ENCODE peak calls at places on chromosomes 5 and 9, in six cellular contexts. One of them, this sample, is unnamed.

GRCh38 chr5:172979778-172980177 is 3.8 kb upstream of the ATP6V0E1 start:
- DNase-seq in NCI-H82: no peak
- DNase-seq in GM04504: no peak
- DNase-seq in AG10803: no peak
- DNase-seq in cardiac septum: no peak
- DNase-seq in H7: no peak
- DNase-seq in this sample: no peak

GRCh38 chr9:35575478-35575877 is 29.6 kb upstream of the TESK1 start:
- DNase-seq in AG10803: no peak
- DNase-seq in H7: no peak
- DNase-seq in GM04504: no peak
- DNase-seq in NCI-H82: no peak
- DNase-seq in cardiac septum: no peak
- DNase-seq in this sample: no peak

GRCh38 chr9:130512199-130512598 is 67.2 kb upstream of the FUBP3 start:
- DNase-seq in AG10803: no peak
- DNase-seq in cardiac septum: no peak
- DNase-seq in GM04504: no peak
- DNase-seq in H7: no peak
- DNase-seq in NCI-H82: no peak
- DNase-seq in this sample: no peak

GRCh38 chr5:73821003-73821402 is 195.0 kb downstream of the ARHGEF28 start:
- DNase-seq in H7: no peak
- DNase-seq in cardiac septum: no peak
- DNase-seq in AG10803: no peak
- DNase-seq in NCI-H82: no peak
- DNase-seq in GM04504: no peak
- DNase-seq in this sample: no peak

GRCh38 chr9:21688108-21689102 is 114.0 kb upstream of the MTAP start:
- DNase-seq in NCI-H82: no peak
- DNase-seq in H7: no peak
- DNase-seq in cardiac septum: no peak
- DNase-seq in GM04504: peak
- DNase-seq in AG10803: peak
- DNase-seq in this sample: no peak

GRCh38 chr5:170297589-170298462 is at the start of gene LCP2:
- DNase-seq in NCI-H82: no peak
- DNase-seq in GM04504: no peak
- DNase-seq in cardiac septum: no peak
- DNase-seq in H7: no peak
- DNase-seq in AG10803: no peak
- DNase-seq in this sample: no peak

GRCh38 chr5:122144236-122144635 is 14.9 kb downstream of the ZNF474 start:
- DNase-seq in AG10803: peak
- DNase-seq in H7: no peak
- DNase-seq in GM04504: no peak
- DNase-seq in cardiac septum: no peak
- DNase-seq in NCI-H82: peak
- DNase-seq in this sample: no peak

GRCh38 chr5:62138607-62139006 is 167.4 kb upstream of the KIF2A start:
- DNase-seq in cardiac septum: no peak
- DNase-seq in H7: peak
- DNase-seq in GM04504: no peak
- DNase-seq in AG10803: no peak
- DNase-seq in NCI-H82: peak
- DNase-seq in this sample: no peak

GRCh38 chr5:91425046-91425445 is 41.9 kb upstream of the ARRDC3 start:
- DNase-seq in H7: peak
- DNase-seq in NCI-H82: no peak
- DNase-seq in AG10803: no peak
- DNase-seq in GM04504: no peak
- DNase-seq in cardiac septum: no peak
- DNase-seq in this sample: no peak

GRCh38 chr5:36875051-36875788 is 1.3 kb upstream of the NIPBL start:
- DNase-seq in cardiac septum: no peak
- DNase-seq in H7: peak
- DNase-seq in AG10803: peak
- DNase-seq in GM04504: no peak
- DNase-seq in NCI-H82: peak
- DNase-seq in this sample: peak

GRCh38 chr9:126676685-126677143 is 63.0 kb downstream of the LMX1B start:
- DNase-seq in AG10803: no peak
- DNase-seq in NCI-H82: peak
- DNase-seq in cardiac septum: no peak
- DNase-seq in H7: peak
- DNase-seq in GM04504: no peak
- DNase-seq in this sample: no peak

GRCh38 chr9:7333714-7334113 is 465.9 kb downstream of the DMAC1 start:
- DNase-seq in GM04504: no peak
- DNase-seq in NCI-H82: no peak
- DNase-seq in H7: no peak
- DNase-seq in AG10803: no peak
- DNase-seq in cardiac septum: no peak
- DNase-seq in this sample: no peak

GRCh38 chr5:141753971-141754713 is 72.1 kb upstream of the ARAP3 start:
- DNase-seq in NCI-H82: no peak
- DNase-seq in cardiac septum: no peak
- DNase-seq in GM04504: peak
- DNase-seq in H7: peak
- DNase-seq in AG10803: peak
- DNase-seq in this sample: no peak

GRCh38 chr5:151509231-151509630 is 61.8 kb downstream of the SLC36A1 start:
- DNase-seq in cardiac septum: no peak
- DNase-seq in NCI-H82: peak
- DNase-seq in GM04504: no peak
- DNase-seq in AG10803: no peak
- DNase-seq in H7: no peak
- DNase-seq in this sample: no peak

GRCh38 chr9:99820330-99821186 is 1.1 kb upstream of the NR4A3 start:
- DNase-seq in NCI-H82: peak
- DNase-seq in H7: peak
- DNase-seq in GM04504: no peak
- DNase-seq in cardiac septum: peak
- DNase-seq in AG10803: peak
- DNase-seq in this sample: peak

GRCh38 chr9:124664143-124664542 is 107.0 kb downstream of the NR6A1 start:
- DNase-seq in NCI-H82: no peak
- DNase-seq in AG10803: no peak
- DNase-seq in cardiac septum: no peak
- DNase-seq in GM04504: no peak
- DNase-seq in H7: no peak
- DNase-seq in this sample: no peak

GRCh38 chr9:4138781-4139180 is 161.1 kb downstream of the GLIS3 start:
- DNase-seq in NCI-H82: no peak
- DNase-seq in AG10803: no peak
- DNase-seq in H7: no peak
- DNase-seq in cardiac septum: no peak
- DNase-seq in GM04504: no peak
- DNase-seq in this sample: no peak